ENCODE peak calls at places on chromosomes 5 and 9, in seven cellular contexts. C, F, X, Y, W, R and T are unnamed samples.

GRCh38 chr9:136518623-136519022 is 27.2 kb downstream of the NOTCH1 start:
- ATAC-seq in C (no peak), F (no peak), X (no peak), Y (no peak), W (no peak), R (no peak), T (no peak)

GRCh38 chr5:134555889-134556311 is 30.4 kb downstream of the JADE2 start:
- ATAC-seq in C (peak), F (peak), X (peak), Y (peak), W (peak), R (peak), T (peak)

GRCh38 chr5:21236896-21237830 is 1249.2 kb upstream of the CDH18 start:
- ATAC-seq in C (no peak), F (no peak), X (no peak), Y (no peak), W (peak), R (no peak), T (no peak)

GRCh38 chr9:120774719-120775118 is 18.5 kb downstream of the FBXW2 start:
- ATAC-seq in C (no peak), F (no peak), X (no peak), Y (no peak), W (no peak), R (no peak), T (no peak)

GRCh38 chr5:66129184-66129583 is 14.9 kb upstream of the SREK1 start:
- ATAC-seq in C (no peak), F (no peak), X (no peak), Y (no peak), W (no peak), R (no peak), T (no peak)

GRCh38 chr5:166595274-166595951 is 1696.0 kb upstream of the WWC1 start:
- ATAC-seq in C (no peak), F (no peak), X (no peak), Y (no peak), W (no peak), R (no peak), T (no peak)

GRCh38 chr9:71962328-71962727 is 50.9 kb downstream of the C9orf85 start:
- ATAC-seq in C (no peak), F (no peak), X (no peak), Y (no peak), W (no peak), R (no peak), T (no peak)

GRCh38 chr9:68800836-68801235 is 95.8 kb downstream of the PIP5K1B start:
- ATAC-seq in C (no peak), F (no peak), X (no peak), Y (no peak), W (no peak), R (no peak), T (no peak)

GRCh38 chr9:131954299-131954698 is 125.4 kb downstream of the MED27 start:
- ATAC-seq in C (no peak), F (no peak), X (no peak), Y (no peak), W (no peak), R (no peak), T (no peak)